ENCODE peak calls at places on chromosomes 11 and 22, in eight cellular contexts. One of them, this sample, is unnamed.

GRCh38 chr11:74783241-74783871 is 34.7 kb downstream of the RNF169 start:
- DNase-seq in pancreas: no peak
- DNase-seq in body of pancreas: no peak
- DNase-seq in CD8-positive, alpha-beta T cell: no peak
- DNase-seq in gastrocnemius medialis: no peak
- DNase-seq in heart left ventricle: no peak
- DNase-seq in fibroblast of mammary gland: peak; percentile 61
- DNase-seq in AG09309: peak; percentile 35
- DNase-seq in this sample: no peak

GRCh38 chr22:38454011-38454360 is 1.0 kb downstream of the KCNJ4 start:
- DNase-seq in AG09309: no peak
- DNase-seq in heart left ventricle: no peak
- DNase-seq in CD8-positive, alpha-beta T cell: no peak
- DNase-seq in gastrocnemius medialis: no peak
- DNase-seq in body of pancreas: no peak
- DNase-seq in fibroblast of mammary gland: no peak
- DNase-seq in pancreas: no peak
- DNase-seq in this sample: no peak

GRCh38 chr11:70463478-70464255 is 65.3 kb downstream of the CTTN start:
- DNase-seq in gastrocnemius medialis: no peak
- DNase-seq in pancreas: no peak
- DNase-seq in heart left ventricle: no peak
- DNase-seq in AG09309: no peak
- DNase-seq in fibroblast of mammary gland: no peak
- DNase-seq in CD8-positive, alpha-beta T cell: no peak
- DNase-seq in body of pancreas: no peak
- DNase-seq in this sample: no peak

GRCh38 chr22:31044262-31044861 is 36.8 kb upstream of the SMTN start:
- DNase-seq in gastrocnemius medialis: no peak
- DNase-seq in CD8-positive, alpha-beta T cell: no peak
- DNase-seq in AG09309: no peak
- DNase-seq in pancreas: no peak
- DNase-seq in heart left ventricle: peak; percentile 76
- DNase-seq in body of pancreas: peak; percentile 43
- DNase-seq in fibroblast of mammary gland: peak; percentile 69
- DNase-seq in this sample: no peak

GRCh38 chr11:19915808-19916207 is 203.2 kb downstream of the NAV2 start:
- DNase-seq in pancreas: no peak
- DNase-seq in gastrocnemius medialis: no peak
- DNase-seq in body of pancreas: no peak
- DNase-seq in AG09309: no peak
- DNase-seq in CD8-positive, alpha-beta T cell: no peak
- DNase-seq in fibroblast of mammary gland: no peak
- DNase-seq in heart left ventricle: no peak
- DNase-seq in this sample: no peak

GRCh38 chr11:1768141-1768469 is 4.4 kb upstream of the CTSD start:
- DNase-seq in gastrocnemius medialis: no peak
- DNase-seq in heart left ventricle: peak; percentile 9
- DNase-seq in fibroblast of mammary gland: no peak
- DNase-seq in AG09309: no peak
- DNase-seq in body of pancreas: no peak
- DNase-seq in pancreas: no peak
- DNase-seq in CD8-positive, alpha-beta T cell: no peak
- DNase-seq in this sample: no peak

GRCh38 chr11:2700415-2701211 is 819 bp upstream of the KCNQ1OT1 start:
- DNase-seq in gastrocnemius medialis: peak; percentile 54
- DNase-seq in pancreas: peak; percentile 81
- DNase-seq in body of pancreas: peak; percentile 78
- DNase-seq in AG09309: no peak
- DNase-seq in CD8-positive, alpha-beta T cell: no peak
- DNase-seq in heart left ventricle: peak; percentile 75
- DNase-seq in fibroblast of mammary gland: peak; percentile 13
- DNase-seq in this sample: no peak

GRCh38 chr22:17949926-17950473 is 74.4 kb downstream of the MICAL3 start:
- DNase-seq in CD8-positive, alpha-beta T cell: no peak
- DNase-seq in pancreas: no peak
- DNase-seq in heart left ventricle: no peak
- DNase-seq in gastrocnemius medialis: no peak
- DNase-seq in AG09309: no peak
- DNase-seq in fibroblast of mammary gland: no peak
- DNase-seq in body of pancreas: no peak
- DNase-seq in this sample: no peak

GRCh38 chr11:71212871-71213559 is 39.4 kb downstream of the SHANK2 start:
- DNase-seq in fibroblast of mammary gland: peak; percentile 20
- DNase-seq in AG09309: no peak
- DNase-seq in gastrocnemius medialis: no peak
- DNase-seq in pancreas: peak; percentile 25
- DNase-seq in heart left ventricle: no peak
- DNase-seq in CD8-positive, alpha-beta T cell: no peak
- DNase-seq in body of pancreas: peak; percentile 20
- DNase-seq in this sample: no peak

GRCh38 chr11:35629914-35630313 is 11.7 kb downstream of the FJX1 start:
- DNase-seq in body of pancreas: no peak
- DNase-seq in CD8-positive, alpha-beta T cell: no peak
- DNase-seq in heart left ventricle: no peak
- DNase-seq in fibroblast of mammary gland: peak; percentile 99
- DNase-seq in pancreas: no peak
- DNase-seq in AG09309: peak; percentile 98
- DNase-seq in gastrocnemius medialis: no peak
- DNase-seq in this sample: peak; percentile 99

GRCh38 chr11:93067881-93068390 is 98.5 kb downstream of the MTNR1B start:
- DNase-seq in pancreas: no peak
- DNase-seq in AG09309: no peak
- DNase-seq in body of pancreas: no peak
- DNase-seq in fibroblast of mammary gland: no peak
- DNase-seq in gastrocnemius medialis: no peak
- DNase-seq in CD8-positive, alpha-beta T cell: no peak
- DNase-seq in heart left ventricle: no peak
- DNase-seq in this sample: no peak

GRCh38 chr22:18059991-18060390 is 17.8 kb upstream of the PEX26 start:
- DNase-seq in fibroblast of mammary gland: no peak
- DNase-seq in gastrocnemius medialis: no peak
- DNase-seq in heart left ventricle: no peak
- DNase-seq in AG09309: no peak
- DNase-seq in body of pancreas: no peak
- DNase-seq in pancreas: no peak
- DNase-seq in CD8-positive, alpha-beta T cell: no peak
- DNase-seq in this sample: no peak

GRCh38 chr11:67468835-67469811 is at the start of gene TMEM134:
- DNase-seq in pancreas: peak; percentile 98
- DNase-seq in heart left ventricle: peak; percentile 94
- DNase-seq in AG09309: peak; percentile 61
- DNase-seq in gastrocnemius medialis: peak; percentile 89
- DNase-seq in body of pancreas: peak; percentile 91
- DNase-seq in fibroblast of mammary gland: peak; percentile 87
- DNase-seq in CD8-positive, alpha-beta T cell: peak; percentile 91
- DNase-seq in this sample: peak; percentile 63

GRCh38 chr11:126991596-126991995 is 9.0 kb downstream of the KIRREL3 start:
- DNase-seq in heart left ventricle: no peak
- DNase-seq in body of pancreas: no peak
- DNase-seq in gastrocnemius medialis: no peak
- DNase-seq in AG09309: no peak
- DNase-seq in pancreas: no peak
- DNase-seq in CD8-positive, alpha-beta T cell: no peak
- DNase-seq in fibroblast of mammary gland: peak; percentile 65
- DNase-seq in this sample: no peak

GRCh38 chr22:39664485-39665200 is 94.1 kb downstream of the CACNA1I start:
- DNase-seq in AG09309: no peak
- DNase-seq in heart left ventricle: no peak
- DNase-seq in body of pancreas: peak; percentile 40
- DNase-seq in gastrocnemius medialis: no peak
- DNase-seq in pancreas: no peak
- DNase-seq in fibroblast of mammary gland: no peak
- DNase-seq in CD8-positive, alpha-beta T cell: peak; percentile 41
- DNase-seq in this sample: no peak

GRCh38 chr22:31241200-31241599 is 29.1 kb downstream of the LIMK2 start:
- DNase-seq in body of pancreas: no peak
- DNase-seq in fibroblast of mammary gland: no peak
- DNase-seq in pancreas: no peak
- DNase-seq in CD8-positive, alpha-beta T cell: no peak
- DNase-seq in AG09309: no peak
- DNase-seq in gastrocnemius medialis: no peak
- DNase-seq in heart left ventricle: no peak
- DNase-seq in this sample: no peak

GRCh38 chr22:29369460-29369859 is 18.9 kb downstream of the AP1B1 start:
- DNase-seq in AG09309: peak; percentile 38
- DNase-seq in fibroblast of mammary gland: peak; percentile 82
- DNase-seq in gastrocnemius medialis: peak; percentile 46
- DNase-seq in pancreas: no peak
- DNase-seq in body of pancreas: peak; percentile 36
- DNase-seq in CD8-positive, alpha-beta T cell: no peak
- DNase-seq in heart left ventricle: peak; percentile 44
- DNase-seq in this sample: peak; percentile 12

GRCh38 chr11:27465629-27466028 is 7.0 kb downstream of the LGR4 start:
- DNase-seq in heart left ventricle: no peak
- DNase-seq in body of pancreas: no peak
- DNase-seq in gastrocnemius medialis: no peak
- DNase-seq in CD8-positive, alpha-beta T cell: no peak
- DNase-seq in AG09309: no peak
- DNase-seq in pancreas: no peak
- DNase-seq in fibroblast of mammary gland: no peak
- DNase-seq in this sample: no peak

GRCh38 chr11:67265633-67266423 is 445 bp upstream of the GRK2 start:
- DNase-seq in heart left ventricle: peak; percentile 84
- DNase-seq in gastrocnemius medialis: peak; percentile 58
- DNase-seq in CD8-positive, alpha-beta T cell: peak; percentile 65
- DNase-seq in AG09309: no peak
- DNase-seq in fibroblast of mammary gland: peak; percentile 44
- DNase-seq in pancreas: peak; percentile 96
- DNase-seq in body of pancreas: peak; percentile 83
- DNase-seq in this sample: no peak

GRCh38 chr22:39183991-39184585 is 31.6 kb upstream of the CBX7 start:
- DNase-seq in body of pancreas: peak; percentile 90
- DNase-seq in pancreas: peak; percentile 80
- DNase-seq in heart left ventricle: peak; percentile 41
- DNase-seq in gastrocnemius medialis: no peak
- DNase-seq in fibroblast of mammary gland: peak; percentile 41
- DNase-seq in AG09309: no peak
- DNase-seq in CD8-positive, alpha-beta T cell: no peak
- DNase-seq in this sample: no peak

GRCh38 chr11:33449798-33450197 is 192.6 kb downstream of the HIPK3 start:
- DNase-seq in AG09309: no peak
- DNase-seq in pancreas: no peak
- DNase-seq in CD8-positive, alpha-beta T cell: no peak
- DNase-seq in gastrocnemius medialis: no peak
- DNase-seq in fibroblast of mammary gland: no peak
- DNase-seq in body of pancreas: no peak
- DNase-seq in heart left ventricle: no peak
- DNase-seq in this sample: no peak

GRCh38 chr11:105109855-105110750 is 29.5 kb downstream of the CARD18 start:
- DNase-seq in fibroblast of mammary gland: peak; percentile 33
- DNase-seq in AG09309: no peak
- DNase-seq in heart left ventricle: no peak
- DNase-seq in gastrocnemius medialis: no peak
- DNase-seq in body of pancreas: no peak
- DNase-seq in CD8-positive, alpha-beta T cell: no peak
- DNase-seq in pancreas: no peak
- DNase-seq in this sample: no peak
- H3K4me3 ChIP-seq in fibroblast of mammary gland: no peak overlapping the region
- H3K4me3 ChIP-seq in AG09309: no peak overlapping the region
- H3K4me3 ChIP-seq in heart left ventricle: no peak overlapping the region
- H3K4me3 ChIP-seq in gastrocnemius medialis: no peak overlapping the region
- H3K4me3 ChIP-seq in body of pancreas: no peak overlapping the region
- H3K4me3 ChIP-seq in CD8-positive, alpha-beta T cell: no peak overlapping the region
- H3K4me3 ChIP-seq in pancreas: no peak overlapping the region
- H3K4me3 ChIP-seq in this sample: no peak overlapping the region

GRCh38 chr11:44110231-44110679 is 14.8 kb downstream of the EXT2 start:
- DNase-seq in AG09309: no peak
- DNase-seq in CD8-positive, alpha-beta T cell: peak; percentile 47
- DNase-seq in body of pancreas: peak; percentile 65
- DNase-seq in pancreas: no peak
- DNase-seq in heart left ventricle: peak; percentile 71
- DNase-seq in fibroblast of mammary gland: peak; percentile 55
- DNase-seq in gastrocnemius medialis: peak; percentile 20
- DNase-seq in this sample: no peak
- TF ChIP-seq CTCF in AG09309: peak; percentile 81
- TF ChIP-seq CTCF in CD8-positive, alpha-beta T cell: peak; percentile 81
- TF ChIP-seq CTCF in body of pancreas: peak; percentile 46
- TF ChIP-seq CTCF in pancreas: peak; percentile 19
- TF ChIP-seq CTCF in heart left ventricle: peak; percentile 78
- TF ChIP-seq CTCF in fibroblast of mammary gland: peak; percentile 92
- TF ChIP-seq CTCF in gastrocnemius medialis: peak; percentile 80
- TF ChIP-seq CTCF in this sample: peak; percentile 96

DNA sequence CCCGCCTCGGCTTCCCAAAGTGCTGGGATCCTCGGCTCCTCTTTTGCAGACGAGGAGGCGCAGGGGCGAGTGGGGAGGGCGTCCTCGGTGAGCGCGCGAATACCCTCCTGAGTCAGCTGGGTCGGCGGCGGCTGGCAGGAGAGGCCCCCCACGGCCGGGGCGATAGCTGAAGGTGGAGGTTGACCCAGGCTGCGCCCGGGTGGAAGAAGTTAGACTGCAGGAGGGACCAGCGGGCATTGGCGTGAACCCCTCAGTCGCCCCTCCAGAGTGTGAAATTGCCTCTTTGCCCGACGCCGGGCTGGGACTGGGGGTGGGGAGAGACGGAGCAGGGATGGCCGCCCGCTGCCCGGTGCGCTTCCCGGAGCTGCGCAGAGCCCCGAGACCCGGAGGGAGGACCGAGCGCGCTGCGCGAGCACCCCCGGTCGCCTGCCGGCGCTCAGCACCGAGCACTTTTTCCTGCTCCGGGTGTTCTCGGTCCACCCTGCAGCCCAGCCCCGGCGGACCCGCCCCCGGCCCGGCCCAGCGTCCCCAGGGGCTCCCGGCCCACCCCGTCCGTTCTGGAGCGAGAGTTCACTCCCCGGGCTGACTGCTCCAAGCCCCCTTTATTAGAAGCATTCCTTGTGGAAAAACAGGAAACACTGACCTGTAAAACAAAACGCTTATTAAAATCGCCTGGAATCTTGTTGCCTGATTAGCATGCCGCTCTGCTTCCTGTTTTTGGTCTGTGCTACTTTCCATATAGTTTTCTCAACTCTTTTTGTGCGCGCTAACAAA is 13.7 kb upstream of the CPT1A start:
- DNase-seq in pancreas: peak; percentile 81
- DNase-seq in fibroblast of mammary gland: peak; percentile 22
- DNase-seq in AG09309: no peak
- DNase-seq in body of pancreas: peak; percentile 28
- DNase-seq in gastrocnemius medialis: no peak
- DNase-seq in CD8-positive, alpha-beta T cell: no peak
- DNase-seq in heart left ventricle: peak; percentile 80
- DNase-seq in this sample: no peak
- H3K4me3 ChIP-seq in pancreas: peak overlapping the region; percentile 64
- H3K4me3 ChIP-seq in fibroblast of mammary gland: peak overlapping the region; percentile 39
- H3K4me3 ChIP-seq in AG09309: peak overlapping the region; percentile 65
- H3K4me3 ChIP-seq in body of pancreas: peak overlapping the region; percentile 25
- H3K4me3 ChIP-seq in gastrocnemius medialis: peak overlapping the region; percentile 60
- H3K4me3 ChIP-seq in CD8-positive, alpha-beta T cell: peak overlapping the region; percentile 41
- H3K4me3 ChIP-seq in heart left ventricle: peak overlapping the region; percentile 47
- H3K4me3 ChIP-seq in this sample: peak overlapping the region; percentile 32

DNA sequence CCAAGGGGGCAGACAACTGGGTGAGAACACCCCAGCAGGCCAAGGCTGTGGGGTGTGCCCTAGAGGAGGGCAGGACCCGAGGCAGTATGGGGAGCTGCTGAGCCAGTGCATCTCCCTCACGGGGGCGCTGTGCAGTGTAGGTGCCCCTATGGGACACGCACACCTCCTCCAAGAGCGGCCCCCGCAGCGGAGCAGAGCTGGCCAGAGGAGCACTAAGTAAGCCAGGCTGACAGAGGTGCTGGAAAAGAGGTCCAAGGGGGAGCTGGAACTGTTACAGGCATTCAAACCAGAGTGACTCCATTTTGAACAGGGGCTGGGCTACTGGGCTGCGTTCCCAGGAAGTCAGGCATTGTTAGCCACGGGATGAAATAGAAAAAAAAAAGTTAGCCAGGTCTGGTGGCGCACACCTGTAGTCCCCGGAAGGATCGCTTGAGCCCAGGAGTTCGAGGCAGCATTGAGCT is 41.8 kb downstream of the TST start:
- DNase-seq in fibroblast of mammary gland: peak; percentile 7
- DNase-seq in AG09309: no peak
- DNase-seq in heart left ventricle: peak; percentile 43
- DNase-seq in body of pancreas: peak; percentile 81
- DNase-seq in CD8-positive, alpha-beta T cell: peak; percentile 89
- DNase-seq in pancreas: peak; percentile 84
- DNase-seq in gastrocnemius medialis: no peak
- DNase-seq in this sample: no peak
- TF ChIP-seq CTCF in fibroblast of mammary gland: peak; percentile 20
- TF ChIP-seq CTCF in AG09309: peak; percentile 50
- TF ChIP-seq CTCF in heart left ventricle: peak; percentile 13
- TF ChIP-seq CTCF in body of pancreas: no peak
- TF ChIP-seq CTCF in CD8-positive, alpha-beta T cell: peak; percentile 53
- TF ChIP-seq CTCF in pancreas: no peak
- TF ChIP-seq CTCF in gastrocnemius medialis: no peak
- TF ChIP-seq CTCF in this sample: peak; percentile 63

This sample was measured in retinal pigment epithelial cell.